ENCODE peak calls at places on chromosomes 2 and 18, in eight cellular contexts. One of them, this sample, is unnamed.

GRCh38 chr18:41992698-41993097 is 37.7 kb downstream of the PIK3C3 start:
- DNase-seq in osteocyte: no peak
- DNase-seq in mesothelial cell of epicardium: no peak
- DNase-seq in psoas muscle: no peak
- DNase-seq in choroid plexus epithelial cell: no peak
- DNase-seq in adrenal gland: no peak
- DNase-seq in upper lobe of left lung: no peak
- DNase-seq in hepatocyte: no peak
- DNase-seq in this sample: no peak

GRCh38 chr2:108573070-108573469 is 38.8 kb downstream of the LIMS1 start:
- DNase-seq in osteocyte: no peak
- DNase-seq in mesothelial cell of epicardium: no peak
- DNase-seq in psoas muscle: no peak
- DNase-seq in choroid plexus epithelial cell: peak
- DNase-seq in adrenal gland: no peak
- DNase-seq in upper lobe of left lung: no peak
- DNase-seq in hepatocyte: no peak
- DNase-seq in this sample: no peak

GRCh38 chr2:66828876-66829275 is 394.0 kb downstream of the MEIS1 start:
- DNase-seq in osteocyte: no peak
- DNase-seq in mesothelial cell of epicardium: no peak
- DNase-seq in psoas muscle: no peak
- DNase-seq in choroid plexus epithelial cell: no peak
- DNase-seq in adrenal gland: no peak
- DNase-seq in upper lobe of left lung: no peak
- DNase-seq in hepatocyte: no peak
- DNase-seq in this sample: no peak

GRCh38 chr2:148971547-148971946 is 67.0 kb upstream of the LYPD6B start:
- DNase-seq in osteocyte: no peak
- DNase-seq in mesothelial cell of epicardium: no peak
- DNase-seq in psoas muscle: no peak
- DNase-seq in choroid plexus epithelial cell: no peak
- DNase-seq in adrenal gland: no peak
- DNase-seq in upper lobe of left lung: no peak
- DNase-seq in hepatocyte: no peak
- DNase-seq in this sample: no peak

GRCh38 chr2:36618381-36618780 is 20.4 kb upstream of the FEZ2 start:
- DNase-seq in osteocyte: no peak
- DNase-seq in mesothelial cell of epicardium: no peak
- DNase-seq in psoas muscle: no peak
- DNase-seq in choroid plexus epithelial cell: peak
- DNase-seq in adrenal gland: no peak
- DNase-seq in upper lobe of left lung: no peak
- DNase-seq in hepatocyte: peak
- DNase-seq in this sample: no peak

GRCh38 chr18:58761241-58761969 is 90.1 kb downstream of the MALT1 start:
- DNase-seq in osteocyte: peak
- DNase-seq in mesothelial cell of epicardium: peak
- DNase-seq in psoas muscle: no peak
- DNase-seq in choroid plexus epithelial cell: peak
- DNase-seq in adrenal gland: peak
- DNase-seq in upper lobe of left lung: no peak
- DNase-seq in hepatocyte: no peak
- DNase-seq in this sample: peak

GRCh38 chr2:1701020-1701419 is 43.3 kb downstream of the PXDN start:
- DNase-seq in osteocyte: no peak
- DNase-seq in mesothelial cell of epicardium: no peak
- DNase-seq in psoas muscle: no peak
- DNase-seq in choroid plexus epithelial cell: no peak
- DNase-seq in adrenal gland: no peak
- DNase-seq in upper lobe of left lung: no peak
- DNase-seq in hepatocyte: no peak
- DNase-seq in this sample: no peak

GRCh38 chr2:240739797-240740196 is 48.1 kb downstream of the AQP12A start:
- DNase-seq in osteocyte: no peak
- DNase-seq in mesothelial cell of epicardium: no peak
- DNase-seq in psoas muscle: no peak
- DNase-seq in choroid plexus epithelial cell: no peak
- DNase-seq in adrenal gland: no peak
- DNase-seq in upper lobe of left lung: peak
- DNase-seq in hepatocyte: no peak
- DNase-seq in this sample: no peak

GRCh38 chr2:41736105-41736567 is 311.7 kb upstream of the PKDCC start:
- DNase-seq in osteocyte: no peak
- DNase-seq in mesothelial cell of epicardium: no peak
- DNase-seq in psoas muscle: no peak
- DNase-seq in choroid plexus epithelial cell: no peak
- DNase-seq in adrenal gland: no peak
- DNase-seq in upper lobe of left lung: no peak
- DNase-seq in hepatocyte: no peak
- DNase-seq in this sample: no peak

GRCh38 chr2:15766911-15767597 is 173.3 kb upstream of the MYCN start:
- DNase-seq in osteocyte: no peak
- DNase-seq in mesothelial cell of epicardium: no peak
- DNase-seq in psoas muscle: no peak
- DNase-seq in choroid plexus epithelial cell: no peak
- DNase-seq in adrenal gland: peak
- DNase-seq in upper lobe of left lung: no peak
- DNase-seq in hepatocyte: no peak
- DNase-seq in this sample: no peak

GRCh38 chr18:58455318-58455950 is 173.5 kb downstream of the ALPK2 start:
- DNase-seq in osteocyte: no peak
- DNase-seq in mesothelial cell of epicardium: no peak
- DNase-seq in psoas muscle: no peak
- DNase-seq in choroid plexus epithelial cell: peak
- DNase-seq in adrenal gland: no peak
- DNase-seq in upper lobe of left lung: no peak
- DNase-seq in hepatocyte: no peak
- DNase-seq in this sample: no peak

GRCh38 chr2:119753041-119753929 is 6.4 kb upstream of the PTPN4 start:
- DNase-seq in osteocyte: no peak
- DNase-seq in mesothelial cell of epicardium: no peak
- DNase-seq in psoas muscle: no peak
- DNase-seq in choroid plexus epithelial cell: peak
- DNase-seq in adrenal gland: peak
- DNase-seq in upper lobe of left lung: no peak
- DNase-seq in hepatocyte: peak
- DNase-seq in this sample: peak

GRCh38 chr2:67322361-67323001 is 74.7 kb upstream of the ETAA1 start:
- DNase-seq in osteocyte: no peak
- DNase-seq in mesothelial cell of epicardium: peak
- DNase-seq in psoas muscle: no peak
- DNase-seq in choroid plexus epithelial cell: peak
- DNase-seq in adrenal gland: peak
- DNase-seq in upper lobe of left lung: no peak
- DNase-seq in hepatocyte: peak
- DNase-seq in this sample: no peak

GRCh38 chr18:73245345-73245744 is 377.6 kb upstream of the NETO1 start:
- DNase-seq in osteocyte: no peak
- DNase-seq in mesothelial cell of epicardium: no peak
- DNase-seq in psoas muscle: no peak
- DNase-seq in choroid plexus epithelial cell: no peak
- DNase-seq in adrenal gland: no peak
- DNase-seq in upper lobe of left lung: no peak
- DNase-seq in hepatocyte: no peak
- DNase-seq in this sample: no peak

GRCh38 chr18:35005963-35006577 is 35.1 kb upstream of the MAPRE2 start:
- DNase-seq in osteocyte: no peak
- DNase-seq in mesothelial cell of epicardium: no peak
- DNase-seq in psoas muscle: no peak
- DNase-seq in choroid plexus epithelial cell: peak
- DNase-seq in adrenal gland: no peak
- DNase-seq in upper lobe of left lung: no peak
- DNase-seq in hepatocyte: peak
- DNase-seq in this sample: peak

GRCh38 chr2:217185265-217185995 is 325.6 kb upstream of the TNP1 start:
- DNase-seq in osteocyte: no peak
- DNase-seq in mesothelial cell of epicardium: no peak
- DNase-seq in psoas muscle: no peak
- DNase-seq in choroid plexus epithelial cell: no peak
- DNase-seq in adrenal gland: no peak
- DNase-seq in upper lobe of left lung: no peak
- DNase-seq in hepatocyte: no peak
- DNase-seq in this sample: no peak

GRCh38 chr2:28011322-28011737 is 120.8 kb downstream of the BABAM2 start:
- DNase-seq in osteocyte: no peak
- DNase-seq in mesothelial cell of epicardium: no peak
- DNase-seq in psoas muscle: no peak
- DNase-seq in choroid plexus epithelial cell: no peak
- DNase-seq in adrenal gland: no peak
- DNase-seq in upper lobe of left lung: no peak
- DNase-seq in hepatocyte: peak
- DNase-seq in this sample: no peak

GRCh38 chr18:57447154-57447621 is 12.0 kb downstream of the ONECUT2 start:
- DNase-seq in osteocyte: peak
- DNase-seq in mesothelial cell of epicardium: peak
- DNase-seq in psoas muscle: no peak
- DNase-seq in choroid plexus epithelial cell: peak
- DNase-seq in adrenal gland: no peak
- DNase-seq in upper lobe of left lung: peak
- DNase-seq in hepatocyte: peak
- DNase-seq in this sample: no peak

GRCh38 chr18:57444301-57444759 is 9.2 kb downstream of the ONECUT2 start:
- DNase-seq in osteocyte: no peak
- DNase-seq in mesothelial cell of epicardium: no peak
- DNase-seq in psoas muscle: no peak
- DNase-seq in choroid plexus epithelial cell: no peak
- DNase-seq in adrenal gland: no peak
- DNase-seq in upper lobe of left lung: no peak
- DNase-seq in hepatocyte: no peak
- DNase-seq in this sample: no peak

GRCh38 chr18:57443716-57444115 is 8.5 kb downstream of the ONECUT2 start:
- DNase-seq in osteocyte: no peak
- DNase-seq in mesothelial cell of epicardium: no peak
- DNase-seq in psoas muscle: no peak
- DNase-seq in choroid plexus epithelial cell: no peak
- DNase-seq in adrenal gland: no peak
- DNase-seq in upper lobe of left lung: no peak
- DNase-seq in hepatocyte: no peak
- DNase-seq in this sample: no peak

GRCh38 chr18:57445488-57446319 is 10.5 kb downstream of the ONECUT2 start:
- DNase-seq in osteocyte: no peak
- DNase-seq in mesothelial cell of epicardium: no peak
- DNase-seq in psoas muscle: no peak
- DNase-seq in choroid plexus epithelial cell: no peak
- DNase-seq in adrenal gland: no peak
- DNase-seq in upper lobe of left lung: no peak
- DNase-seq in hepatocyte: no peak
- DNase-seq in this sample: no peak

GRCh38 chr18:57446322-57446721 is 11.1 kb downstream of the ONECUT2 start:
- DNase-seq in osteocyte: no peak
- DNase-seq in mesothelial cell of epicardium: no peak
- DNase-seq in psoas muscle: no peak
- DNase-seq in choroid plexus epithelial cell: peak
- DNase-seq in adrenal gland: no peak
- DNase-seq in upper lobe of left lung: no peak
- DNase-seq in hepatocyte: no peak
- DNase-seq in this sample: no peak
- TF ChIP-seq CTCF in osteocyte: peak
- TF ChIP-seq CTCF in mesothelial cell of epicardium: no peak
- TF ChIP-seq CTCF in psoas muscle: peak
- TF ChIP-seq CTCF in choroid plexus epithelial cell: peak
- TF ChIP-seq CTCF in adrenal gland: peak
- TF ChIP-seq CTCF in upper lobe of left lung: no peak
- TF ChIP-seq CTCF in hepatocyte: peak
- TF ChIP-seq CTCF in this sample: no peak

GRCh38 chr2:224038049-224038829 is 847 bp downstream of the SERPINE2 start:
- DNase-seq in osteocyte: no peak
- DNase-seq in mesothelial cell of epicardium: peak
- DNase-seq in psoas muscle: peak
- DNase-seq in choroid plexus epithelial cell: peak
- DNase-seq in adrenal gland: peak
- DNase-seq in upper lobe of left lung: no peak
- DNase-seq in hepatocyte: peak
- DNase-seq in this sample: peak
- TF ChIP-seq CTCF in osteocyte: peak
- TF ChIP-seq CTCF in mesothelial cell of epicardium: no peak
- TF ChIP-seq CTCF in psoas muscle: no peak
- TF ChIP-seq CTCF in choroid plexus epithelial cell: no peak
- TF ChIP-seq CTCF in adrenal gland: no peak
- TF ChIP-seq CTCF in upper lobe of left lung: no peak
- TF ChIP-seq CTCF in hepatocyte: no peak
- TF ChIP-seq CTCF in this sample: no peak

GRCh38 chr2:42978175-42978886 is 185.9 kb upstream of the HAAO start:
- DNase-seq in osteocyte: no peak
- DNase-seq in mesothelial cell of epicardium: no peak
- DNase-seq in psoas muscle: no peak
- DNase-seq in choroid plexus epithelial cell: no peak
- DNase-seq in adrenal gland: no peak
- DNase-seq in upper lobe of left lung: no peak
- DNase-seq in hepatocyte: peak
- DNase-seq in this sample: no peak

GRCh38 chr2:42979870-42980763 is 187.7 kb upstream of the HAAO start:
- DNase-seq in osteocyte: no peak
- DNase-seq in mesothelial cell of epicardium: no peak
- DNase-seq in psoas muscle: no peak
- DNase-seq in choroid plexus epithelial cell: no peak
- DNase-seq in adrenal gland: no peak
- DNase-seq in upper lobe of left lung: no peak
- DNase-seq in hepatocyte: no peak
- DNase-seq in this sample: no peak

GRCh38 chr2:42978887-42979415 is 186.6 kb upstream of the HAAO start:
- DNase-seq in osteocyte: no peak
- DNase-seq in mesothelial cell of epicardium: no peak
- DNase-seq in psoas muscle: no peak
- DNase-seq in choroid plexus epithelial cell: no peak
- DNase-seq in adrenal gland: no peak
- DNase-seq in upper lobe of left lung: no peak
- DNase-seq in hepatocyte: no peak
- DNase-seq in this sample: no peak

GRCh38 chr2:42980764-42981416 is 188.5 kb upstream of the HAAO start:
- DNase-seq in osteocyte: no peak
- DNase-seq in mesothelial cell of epicardium: no peak
- DNase-seq in psoas muscle: no peak
- DNase-seq in choroid plexus epithelial cell: no peak
- DNase-seq in adrenal gland: no peak
- DNase-seq in upper lobe of left lung: no peak
- DNase-seq in hepatocyte: no peak
- DNase-seq in this sample: no peak

GRCh38 chr2:42979416-42979869 is 187.1 kb upstream of the HAAO start:
- DNase-seq in osteocyte: no peak
- DNase-seq in mesothelial cell of epicardium: no peak
- DNase-seq in psoas muscle: no peak
- DNase-seq in choroid plexus epithelial cell: no peak
- DNase-seq in adrenal gland: no peak
- DNase-seq in upper lobe of left lung: no peak
- DNase-seq in hepatocyte: peak
- DNase-seq in this sample: no peak
- TF ChIP-seq CTCF in osteocyte: no peak
- TF ChIP-seq CTCF in mesothelial cell of epicardium: no peak
- TF ChIP-seq CTCF in psoas muscle: no peak
- TF ChIP-seq CTCF in choroid plexus epithelial cell: peak
- TF ChIP-seq CTCF in adrenal gland: no peak
- TF ChIP-seq CTCF in upper lobe of left lung: no peak
- TF ChIP-seq CTCF in hepatocyte: peak
- TF ChIP-seq CTCF in this sample: no peak

DNA sequence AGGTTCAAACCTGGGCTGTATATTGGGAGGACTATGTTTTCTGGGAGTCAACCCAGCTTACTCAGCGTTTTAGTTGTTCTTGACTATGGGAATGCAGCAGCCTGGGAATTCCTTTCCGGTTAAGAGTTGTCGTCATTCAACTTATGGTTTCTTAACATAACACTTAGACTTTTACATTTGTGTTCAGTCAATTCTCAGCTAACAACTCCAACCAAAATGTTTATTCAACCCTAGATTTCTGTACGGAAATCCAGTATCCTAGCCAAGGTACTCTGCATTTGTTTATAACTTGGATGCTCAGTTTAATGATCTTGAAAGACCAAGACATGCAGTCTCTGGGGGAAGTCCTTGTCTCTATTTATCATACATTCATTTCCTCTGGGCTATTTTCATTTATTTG is 960.9 kb downstream of the CBLN2 start:
- DNase-seq in osteocyte: no peak
- DNase-seq in mesothelial cell of epicardium: no peak
- DNase-seq in psoas muscle: no peak
- DNase-seq in choroid plexus epithelial cell: peak
- DNase-seq in adrenal gland: no peak
- DNase-seq in upper lobe of left lung: no peak
- DNase-seq in hepatocyte: no peak
- DNase-seq in this sample: no peak
- TF ChIP-seq CTCF in osteocyte: no peak
- TF ChIP-seq CTCF in mesothelial cell of epicardium: no peak
- TF ChIP-seq CTCF in psoas muscle: no peak
- TF ChIP-seq CTCF in choroid plexus epithelial cell: no peak
- TF ChIP-seq CTCF in adrenal gland: no peak
- TF ChIP-seq CTCF in upper lobe of left lung: no peak
- TF ChIP-seq CTCF in hepatocyte: no peak
- TF ChIP-seq CTCF in this sample: no peak